ENCODE peak calls at places on chromosome 12, in four cellular contexts. One of them, this sample, is unnamed.

GRCh38 chr12:121061831-121062230 is 22.8 kb upstream of the OASL start:
- DNase-seq in MM.1S: no peak
- DNase-seq in K562: peak
- DNase-seq in HepG2: peak
- DNase-seq in this sample: no peak

GRCh38 chr12:54129028-54129903 is 59.5 kb downstream of the SMUG1 start:
- DNase-seq in K562: no peak
- DNase-seq in HepG2: no peak
- DNase-seq in MM.1S: no peak
- DNase-seq in this sample: no peak

GRCh38 chr12:47729233-47729632 is 3.9 kb upstream of the ENDOU start:
- DNase-seq in MM.1S: no peak
- DNase-seq in K562: no peak
- DNase-seq in HepG2: no peak
- DNase-seq in this sample: no peak

GRCh38 chr12:11497995-11498394 is 102.6 kb upstream of the PRB2 start:
- DNase-seq in MM.1S: no peak
- DNase-seq in HepG2: no peak
- DNase-seq in K562: no peak
- DNase-seq in this sample: no peak

GRCh38 chr12:20646239-20646827 is 48.8 kb upstream of the SLCO1C1 start:
- DNase-seq in MM.1S: peak
- DNase-seq in HepG2: peak
- DNase-seq in K562: peak
- DNase-seq in this sample: peak

GRCh38 chr12:15163577-15163976 is 57.6 kb downstream of the RERG start:
- DNase-seq in HepG2: no peak
- DNase-seq in K562: no peak
- DNase-seq in MM.1S: no peak
- DNase-seq in this sample: no peak

GRCh38 chr12:6201775-6202292 is 1.6 kb downstream of the CD9 start:
- DNase-seq in K562: no peak
- DNase-seq in MM.1S: no peak
- DNase-seq in HepG2: no peak
- DNase-seq in this sample: no peak

GRCh38 chr12:54977857-54978256 is 6.7 kb downstream of the TESPA1 start:
- DNase-seq in HepG2: no peak
- DNase-seq in K562: peak
- DNase-seq in MM.1S: no peak
- DNase-seq in this sample: no peak

DNA sequence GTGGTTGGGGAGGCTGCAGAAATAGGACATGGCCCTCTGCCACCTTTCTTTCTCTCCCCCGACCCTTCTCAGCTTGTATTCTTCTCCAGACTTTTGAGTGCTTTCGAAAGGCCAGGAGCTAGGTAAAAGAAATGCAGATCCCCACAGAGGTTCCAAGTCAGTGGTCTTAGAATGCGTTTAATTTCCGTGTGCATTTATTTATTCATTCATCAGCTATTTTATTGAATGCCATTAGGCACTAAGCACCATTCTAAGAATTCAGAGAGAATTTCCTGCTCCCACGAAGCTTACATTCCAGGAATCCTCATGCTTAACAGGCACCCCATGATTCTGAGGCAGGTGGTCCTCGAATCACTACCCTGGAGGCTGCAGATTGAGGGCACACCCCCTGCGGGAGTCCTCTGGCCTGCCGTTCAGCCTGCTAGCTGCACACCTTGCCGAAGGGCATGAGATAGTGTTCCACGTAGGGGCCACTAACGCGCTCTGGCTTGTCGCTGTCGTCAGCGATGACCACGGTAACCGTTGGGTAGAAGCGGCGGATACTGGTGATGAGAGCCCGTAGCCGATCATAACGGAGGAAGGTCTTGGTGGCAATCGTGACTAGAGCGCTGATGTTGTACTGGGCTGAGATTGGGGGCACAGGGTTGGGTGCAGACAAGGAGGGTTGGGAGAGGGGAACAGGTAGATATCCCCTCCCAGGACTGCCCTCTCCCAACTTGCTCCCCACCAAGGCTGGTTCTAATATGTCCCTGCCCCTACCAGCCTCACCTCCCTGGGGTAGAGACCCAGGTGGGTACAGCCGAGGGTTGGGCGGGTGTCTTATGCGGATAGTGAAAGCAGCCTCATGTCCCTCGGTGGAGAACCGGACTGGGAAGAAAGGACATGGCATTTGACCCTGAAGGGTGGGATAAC is 4.5 kb downstream of the B4GALNT1 start:
- DNase-seq in K562: no peak
- DNase-seq in HepG2: no peak
- DNase-seq in MM.1S: no peak
- DNase-seq in this sample: no peak
- TF ChIP-seq EZH2 in K562: no peak
- TF ChIP-seq EZH2 in HepG2: no peak
- TF ChIP-seq EZH2 in MM.1S: no peak
- TF ChIP-seq EZH2 in this sample: no peak

GRCh38 chr12:3629082-3629830 is 123.7 kb downstream of the CRACR2A start:
- DNase-seq in MM.1S: no peak
- DNase-seq in K562: no peak
- DNase-seq in HepG2: no peak
- DNase-seq in this sample: no peak
- H3K4me2 ChIP-seq in MM.1S: no peak
- H3K4me2 ChIP-seq in K562: no peak
- H3K4me2 ChIP-seq in HepG2: no peak
- H3K4me2 ChIP-seq in this sample: no peak

GRCh38 chr12:101277443-101277842 is 2.5 kb upstream of the UTP20 start:
- DNase-seq in MM.1S: no peak
- DNase-seq in HepG2: no peak
- DNase-seq in K562: no peak
- DNase-seq in this sample: no peak
- TF ChIP-seq EZH2 in MM.1S: no peak
- TF ChIP-seq EZH2 in HepG2: no peak
- TF ChIP-seq EZH2 in K562: no peak
- TF ChIP-seq EZH2 in this sample: no peak

DNA sequence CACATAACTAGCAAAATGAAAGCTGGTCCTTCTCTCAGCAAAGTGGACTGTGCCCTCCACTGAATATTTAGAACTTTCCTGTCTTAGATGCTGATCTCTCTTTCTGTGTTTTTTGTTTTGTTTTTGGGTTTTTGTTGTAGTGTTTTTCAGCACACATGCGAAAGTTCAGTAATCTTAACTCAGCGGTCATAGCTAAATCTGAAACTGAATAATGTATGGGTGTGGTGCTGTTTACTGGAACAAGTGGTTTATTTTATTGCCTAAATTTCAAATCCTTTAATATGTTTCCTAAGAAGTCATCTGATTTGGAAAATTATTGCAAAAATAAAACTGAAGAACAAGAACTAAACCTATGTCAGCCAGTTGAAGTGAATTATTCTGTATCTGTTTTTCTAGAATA is 116.0 kb upstream of the LRIG3 start:
- DNase-seq in HepG2: no peak
- DNase-seq in MM.1S: no peak
- DNase-seq in K562: no peak
- DNase-seq in this sample: no peak
- H3K4me2 ChIP-seq in HepG2: no peak
- H3K4me2 ChIP-seq in MM.1S: no peak
- H3K4me2 ChIP-seq in K562: no peak
- H3K4me2 ChIP-seq in this sample: no peak

DNA sequence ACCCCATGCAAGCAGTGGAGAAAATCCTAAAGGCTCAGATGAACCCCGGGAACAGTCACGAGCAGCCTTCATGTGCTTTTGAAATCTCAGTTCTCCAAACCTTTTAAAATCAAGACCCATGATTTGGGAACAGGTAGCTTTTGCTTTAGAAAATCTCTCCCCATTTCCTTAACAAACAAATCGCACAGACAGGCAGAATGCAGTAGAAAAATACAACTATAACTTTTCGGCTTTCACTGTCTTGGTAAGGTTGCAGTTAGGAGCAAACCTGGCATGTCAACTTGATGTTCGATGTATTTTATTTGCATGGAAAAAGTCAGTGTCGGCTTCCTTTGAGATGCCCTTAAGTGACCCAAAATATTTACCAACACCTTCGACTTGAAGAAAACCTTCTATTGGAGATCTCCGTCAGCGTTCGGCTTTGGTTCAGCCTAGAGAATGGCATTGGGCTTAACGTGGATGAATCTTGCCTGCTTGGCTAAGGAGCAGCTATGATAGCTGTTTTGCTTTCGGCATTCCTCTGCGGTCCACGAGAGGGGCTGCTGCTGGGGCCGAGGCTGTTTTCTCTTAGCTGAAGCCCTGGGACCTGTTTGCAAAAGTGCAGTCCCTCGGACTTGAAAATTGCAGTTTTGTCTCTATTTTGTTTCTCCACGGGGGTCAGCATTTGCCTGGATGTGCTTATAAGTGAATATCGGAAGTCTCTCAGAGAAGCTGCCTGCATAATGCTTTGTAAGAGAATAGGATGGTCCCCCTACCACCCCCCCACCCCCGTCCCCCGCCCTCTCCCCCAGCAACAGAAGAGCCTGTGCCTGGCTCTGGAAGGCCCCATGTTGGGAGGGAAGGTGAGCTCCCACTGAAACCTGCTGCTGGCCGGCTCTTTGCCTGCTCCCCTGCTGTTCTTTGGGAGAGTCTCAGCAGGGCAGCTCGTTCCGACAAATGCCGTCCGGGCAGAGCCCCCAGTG is 122.8 kb downstream of the AACS start:
- DNase-seq in K562: no peak
- DNase-seq in HepG2: no peak
- DNase-seq in MM.1S: no peak
- DNase-seq in this sample: no peak
- TF ChIP-seq EZH2 in K562: no peak
- TF ChIP-seq EZH2 in HepG2: peak
- TF ChIP-seq EZH2 in MM.1S: no peak
- TF ChIP-seq EZH2 in this sample: no peak

GRCh38 chr12:68877583-68877982 is 55.4 kb downstream of the CPM start:
- DNase-seq in HepG2: no peak
- DNase-seq in K562: no peak
- DNase-seq in MM.1S: no peak
- DNase-seq in this sample: no peak
- H3K4me2 ChIP-seq in HepG2: no peak
- H3K4me2 ChIP-seq in K562: no peak
- H3K4me2 ChIP-seq in MM.1S: no peak
- H3K4me2 ChIP-seq in this sample: no peak

DNA sequence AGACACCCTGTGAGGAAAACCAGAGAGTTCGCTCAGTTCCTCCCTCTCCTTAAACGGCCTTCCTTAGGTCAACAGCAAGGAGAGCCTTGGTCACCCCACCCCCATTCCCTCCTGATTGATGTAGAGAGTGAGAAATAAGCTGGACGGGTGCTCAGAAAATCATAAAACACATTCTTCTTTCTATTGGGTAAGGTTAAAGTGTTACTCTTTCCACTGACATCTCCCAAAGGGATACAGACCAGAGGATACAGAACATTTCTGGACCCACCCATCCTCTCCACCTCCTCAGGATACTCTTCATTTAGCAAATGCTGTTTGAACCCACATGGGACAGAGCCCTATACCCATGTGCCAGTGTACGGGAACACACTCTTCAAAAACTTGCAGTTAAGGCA is 11.6 kb upstream of the KRT77 start:
- DNase-seq in MM.1S: no peak
- DNase-seq in HepG2: no peak
- DNase-seq in K562: no peak
- DNase-seq in this sample: no peak
- TF ChIP-seq EZH2 in MM.1S: no peak
- TF ChIP-seq EZH2 in HepG2: no peak
- TF ChIP-seq EZH2 in K562: no peak
- TF ChIP-seq EZH2 in this sample: no peak

GRCh38 chr12:122928891-122929538 is 33.1 kb upstream of the VPS37B start:
- DNase-seq in K562: no peak
- DNase-seq in MM.1S: no peak
- DNase-seq in HepG2: no peak
- DNase-seq in this sample: no peak

GRCh38 chr12:122929812-122930211 is 33.9 kb upstream of the VPS37B start:
- DNase-seq in HepG2: no peak
- DNase-seq in K562: no peak
- DNase-seq in MM.1S: no peak
- DNase-seq in this sample: no peak

GRCh38 chr12:122935318-122935717 is 30.9 kb downstream of the ABCB9 start:
- DNase-seq in MM.1S: peak
- DNase-seq in HepG2: no peak
- DNase-seq in K562: peak
- DNase-seq in this sample: no peak

GRCh38 chr12:122934722-122935121 is 31.5 kb downstream of the ABCB9 start:
- DNase-seq in HepG2: no peak
- DNase-seq in MM.1S: peak
- DNase-seq in K562: no peak
- DNase-seq in this sample: no peak

GRCh38 chr12:122932207-122932606 is 34.1 kb downstream of the ABCB9 start:
- DNase-seq in MM.1S: no peak
- DNase-seq in HepG2: no peak
- DNase-seq in K562: no peak
- DNase-seq in this sample: no peak
- H3K4me2 ChIP-seq in MM.1S: no peak
- H3K4me2 ChIP-seq in HepG2: no peak
- H3K4me2 ChIP-seq in K562: no peak
- H3K4me2 ChIP-seq in this sample: no peak

This sample was measured in astrocyte.